ENCODE peak calls at places on chromosomes 5 and 9, in nine cellular contexts. S, W, G, U, E, D, C, X and A are unnamed samples.

GRCh38 chr9:9214052-9214451 is 1398.8 kb downstream of the PTPRD start:
- DNase-seq in C (no peak), X (no peak), S (no peak), D (no peak), U (no peak), G (no peak), W (no peak), E (no peak), A (no peak)

GRCh38 chr5:179343902-179344300 is 1.4 kb downstream of the ADAMTS2 start:
- DNase-seq in C (no peak), W (peak), U (peak), S (no peak), E (no peak), G (no peak), X (peak), D (no peak), A (no peak)

GRCh38 chr9:77999231-77999631 is 32.4 kb downstream of the GNAQ start:
- DNase-seq in E (no peak), D (no peak), G (no peak), C (no peak), X (no peak), U (no peak), S (no peak), W (peak), A (no peak)

GRCh38 chr9:13769006-13769405 is 489.5 kb upstream of the MPDZ start:
- DNase-seq in C (no peak), D (no peak), G (no peak), U (no peak), E (no peak), W (no peak), S (no peak), X (no peak), A (no peak)

GRCh38 chr5:16901038-16901644 is 34.9 kb downstream of the MYO10 start:
- DNase-seq in D (no peak), C (no peak), U (no peak), W (no peak), G (no peak), X (no peak), S (no peak), E (no peak), A (no peak)

GRCh38 chr9:22683393-22684075 is 236.9 kb downstream of the DMRTA1 start:
- DNase-seq in W (peak), U (no peak), G (no peak), S (peak), D (peak), X (peak), E (no peak), C (no peak), A (no peak)

GRCh38 chr5:40233268-40233667 is 446.4 kb upstream of the PTGER4 start:
- DNase-seq in U (no peak), S (no peak), E (no peak), C (no peak), X (no peak), D (no peak), G (no peak), W (peak), A (no peak)

GRCh38 chr9:112520646-112521045 is 34.0 kb downstream of the KIAA1958 start:
- DNase-seq in W (no peak), S (no peak), X (no peak), D (no peak), E (no peak), G (no peak), U (no peak), C (no peak), A (no peak)

GRCh38 chr5:142324377-142324870 is 397 bp downstream of the SPRY4 start:
- DNase-seq in G (no peak), S (no peak), U (no peak), X (no peak), W (no peak), D (no peak), E (peak), C (no peak), A (peak)

GRCh38 chr9:101536938-101537337 is 3.3 kb downstream of the RNF20 start:
- DNase-seq in D (no peak), G (no peak), C (no peak), S (no peak), E (no peak), W (peak), U (peak), X (peak), A (no peak)

GRCh38 chr9:36788534-36788933 is 215.8 kb downstream of the MELK start:
- DNase-seq in D (no peak), S (no peak), G (no peak), E (no peak), W (no peak), X (no peak), C (no peak), U (no peak), A (peak)

GRCh38 chr5:64487283-64487682 is 18.5 kb upstream of the RGS7BP start:
- DNase-seq in G (no peak), W (no peak), C (no peak), U (no peak), D (no peak), S (no peak), E (no peak), X (no peak), A (no peak)

GRCh38 chr5:50921366-50922133 is 255.1 kb downstream of the PARP8 start:
- DNase-seq in E (no peak), C (no peak), X (no peak), S (no peak), D (no peak), G (no peak), W (no peak), U (no peak), A (peak)

GRCh38 chr5:56211298-56211865 is 21.7 kb downstream of the ANKRD55 start:
- DNase-seq in S (peak), W (peak), C (peak), D (peak), X (no peak), U (no peak), G (no peak), E (no peak), A (no peak)

GRCh38 chr5:160083012-160083436 is 36.2 kb downstream of the PWWP2A start:
- DNase-seq in S (peak), C (peak), D (peak), G (no peak), E (no peak), U (no peak), X (no peak), W (peak), A (no peak)

GRCh38 chr9:35273591-35273990 is 111.8 kb downstream of the UNC13B start:
- DNase-seq in D (no peak), C (no peak), S (no peak), G (no peak), U (no peak), E (no peak), X (no peak), W (no peak), A (no peak)

GRCh38 chr9:72412483-72413040 is 47.6 kb upstream of the ZFAND5 start:
- DNase-seq in U (no peak), D (no peak), W (no peak), C (no peak), S (no peak), X (no peak), E (no peak), G (no peak), A (no peak)

GRCh38 chr9:129745186-129745585 is 7.7 kb downstream of the PTGES start:
- DNase-seq in W (no peak), D (no peak), X (no peak), S (no peak), U (no peak), G (no peak), C (no peak), E (no peak), A (no peak)

GRCh38 chr5:116303340-116303739 is 218.5 kb downstream of the COMMD10 start:
- DNase-seq in C (no peak), X (no peak), U (no peak), D (no peak), E (no peak), G (no peak), W (no peak), S (no peak), A (no peak)

GRCh38 chr5:58108507-58108906 is 351.4 kb downstream of the PLK2 start:
- DNase-seq in S (no peak), G (no peak), W (no peak), E (no peak), U (no peak), X (no peak), D (no peak), C (no peak), A (no peak)

GRCh38 chr5:131983244-131983771 is 28.1 kb downstream of the ACSL6 start:
- DNase-seq in W (no peak), S (no peak), E (no peak), X (no peak), C (no peak), U (no peak), D (no peak), G (no peak), A (no peak)

GRCh38 chr5:36655171-36655570 is 48.8 kb downstream of the SLC1A3 start:
- DNase-seq in C (no peak), S (no peak), W (no peak), U (no peak), G (peak), X (no peak), D (no peak), E (no peak), A (no peak)

GRCh38 chr5:6026766-6027165 is 351.6 kb downstream of the MED10 start:
- DNase-seq in E (no peak), D (no peak), X (no peak), S (no peak), G (no peak), U (no peak), C (no peak), W (no peak), A (no peak)

GRCh38 chr5:17275279-17276158 is 58.1 kb downstream of the BASP1 start:
- DNase-seq in E (no peak), X (no peak), C (no peak), S (no peak), G (no peak), U (no peak), W (no peak), D (no peak), A (no peak)

GRCh38 chr5:54533541-54534179 is 16.1 kb downstream of the SNX18 start:
- DNase-seq in U (no peak), G (no peak), W (no peak), X (no peak), C (no peak), S (no peak), E (no peak), D (no peak), A (no peak)